ENCODE peak calls at places on chromosome 2, in eight cellular contexts. W is mesothelial cell of epicardium, Q is left ventricle myocardium inferior, A is ovary, M is HFFc6, Y is WERI-Rb-1, K is MCF 10A, J is foreskin fibroblast. F is an unnamed sample.

GRCh38 chr2:121136323-121136722 is 148.7 kb downstream of the TFCP2L1 start:
- DNase-seq in Y (no peak), W (no peak), Q (no peak), K (no peak), M (no peak), A (no peak), J (no peak), F (no peak)

GRCh38 chr2:128727914-128728313 is 409.2 kb upstream of the HS6ST1 start:
- DNase-seq in M (peak), A (no peak), Y (no peak), K (peak), J (peak), W (no peak), Q (no peak), F (no peak)

GRCh38 chr2:58553522-58553921 is 312.4 kb upstream of the FANCL start:
- DNase-seq in W (no peak), J (no peak), Q (no peak), A (no peak), Y (no peak), M (no peak), K (no peak), F (no peak)

GRCh38 chr2:158664987-158665386 is 130.1 kb upstream of the DAPL1 start:
- DNase-seq in K (no peak), Y (no peak), A (no peak), W (no peak), Q (no peak), M (peak), J (peak), F (no peak)

GRCh38 chr2:30165617-30166016 is 18.8 kb downstream of the YPEL5 start:
- DNase-seq in Q (no peak), K (no peak), J (no peak), A (no peak), W (no peak), M (no peak), Y (no peak), F (no peak)

GRCh38 chr2:179235463-179236108 is 29.0 kb downstream of the SESTD1 start:
- DNase-seq in J (peak), Q (no peak), M (peak), W (no peak), A (no peak), K (no peak), Y (no peak), F (no peak)

GRCh38 chr2:159904127-159904564 is 106.1 kb upstream of the CD302 start:
- DNase-seq in J (peak), M (no peak), Y (no peak), A (peak), Q (no peak), W (no peak), K (no peak), F (no peak)

GRCh38 chr2:47725808-47726207 is 57.1 kb upstream of the MSH6 start:
- DNase-seq in J (no peak), Y (no peak), K (no peak), M (no peak), Q (no peak), W (no peak), A (no peak), F (no peak)

GRCh38 chr2:54176577-54176976 is 61.2 kb downstream of the ACYP2 start:
- DNase-seq in Q (peak), K (peak), J (peak), Y (peak), W (no peak), M (peak), A (peak), F (no peak)

GRCh38 chr2:113225505-113226259 is 51.9 kb downstream of the PSD4 start:
- DNase-seq in Y (peak), M (peak), J (peak), W (no peak), K (no peak), A (no peak), Q (no peak), F (no peak)

GRCh38 chr2:72222829-72223564 is 75.3 kb upstream of the CYP26B1 start:
- DNase-seq in K (peak), Q (no peak), M (peak), J (peak), A (no peak), W (no peak), Y (no peak), F (no peak)

GRCh38 chr2:23092831-23093230 is 292.1 kb upstream of the KLHL29 start:
- DNase-seq in A (no peak), K (peak), W (no peak), Y (no peak), Q (no peak), M (no peak), J (peak), F (no peak)

GRCh38 chr2:208036357-208036756 is 11.0 kb upstream of the PLEKHM3 start:
- DNase-seq in M (no peak), Q (no peak), W (no peak), J (peak), Y (no peak), A (no peak), K (no peak), F (no peak)

GRCh38 chr2:37676274-37676673 is 4.8 kb upstream of the CDC42EP3 start:
- DNase-seq in K (peak), J (peak), Y (no peak), A (no peak), M (no peak), W (no peak), Q (no peak), F (no peak)

GRCh38 chr2:223989860-223990237 is 32.6 kb downstream of the MRPL44 start:
- DNase-seq in Y (no peak), Q (no peak), M (no peak), K (no peak), A (no peak), J (no peak), W (no peak), F (no peak)

GRCh38 chr2:200703132-200703925 is 108.4 kb upstream of the BZW1 start:
- DNase-seq in A (no peak), Y (peak), Q (no peak), K (peak), J (peak), W (no peak), M (peak), F (no peak)

GRCh38 chr2:197254776-197255521 is 55.6 kb downstream of the ANKRD44 start:
- DNase-seq in M (no peak), A (no peak), W (no peak), Y (no peak), J (peak), Q (no peak), K (no peak), F (no peak)

GRCh38 chr2:233912799-233913423 is 4.3 kb upstream of the TRPM8 start:
- DNase-seq in K (peak), J (peak), Q (no peak), W (peak), M (peak), A (no peak), Y (no peak), F (peak)

GRCh38 chr2:233919319-233919718 is 2.1 kb downstream of the TRPM8 start:
- DNase-seq in K (no peak), Y (no peak), M (no peak), J (no peak), A (no peak), W (no peak), Q (no peak), F (no peak)

GRCh38 chr2:233917146-233917545 is at the start of gene TRPM8:
- DNase-seq in Q (no peak), K (no peak), J (no peak), A (no peak), Y (no peak), W (no peak), M (no peak), F (no peak)

GRCh38 chr2:233919938-233920337 is 2.8 kb downstream of the TRPM8 start:
- DNase-seq in M (peak), Q (no peak), W (no peak), K (peak), J (peak), A (no peak), Y (no peak), F (no peak)

GRCh38 chr2:233915133-233915532 is 2.0 kb upstream of the TRPM8 start:
- DNase-seq in A (no peak), K (peak), J (peak), Q (no peak), Y (no peak), M (no peak), W (no peak), F (no peak)
- TF ChIP-seq CTCF in A (no peak), K (no peak), J (no peak), Q (no peak), Y (peak), M (peak), W (no peak), F (peak)

GRCh38 chr2:26235089-26235488 is 9.3 kb downstream of the HADHA start:
- DNase-seq in M (no peak), Q (no peak), W (no peak), Y (no peak), K (peak), A (no peak), J (no peak), F (no peak)
- TF ChIP-seq CTCF in M (peak), Q (peak), W (no peak), Y (peak), K (peak), A (no peak), J (no peak), F (peak)

GRCh38 chr2:170524828-170525565 is 190.1 kb upstream of the SP5 start:
- DNase-seq in Y (no peak), Q (no peak), W (no peak), M (no peak), K (peak), A (no peak), J (no peak), F (no peak)

GRCh38 chr2:170521299-170521698 is 193.8 kb upstream of the SP5 start:
- DNase-seq in Q (no peak), A (no peak), K (no peak), W (no peak), Y (no peak), J (no peak), M (no peak), F (no peak)

GRCh38 chr2:170525566-170525900 is 189.6 kb upstream of the SP5 start:
- DNase-seq in Q (peak), A (peak), K (peak), J (peak), Y (no peak), W (peak), M (peak), F (no peak)

GRCh38 chr2:170518911-170519310 is 196.2 kb upstream of the SP5 start:
- DNase-seq in Y (no peak), A (no peak), M (no peak), Q (no peak), W (no peak), K (no peak), J (no peak), F (no peak)

DNA sequence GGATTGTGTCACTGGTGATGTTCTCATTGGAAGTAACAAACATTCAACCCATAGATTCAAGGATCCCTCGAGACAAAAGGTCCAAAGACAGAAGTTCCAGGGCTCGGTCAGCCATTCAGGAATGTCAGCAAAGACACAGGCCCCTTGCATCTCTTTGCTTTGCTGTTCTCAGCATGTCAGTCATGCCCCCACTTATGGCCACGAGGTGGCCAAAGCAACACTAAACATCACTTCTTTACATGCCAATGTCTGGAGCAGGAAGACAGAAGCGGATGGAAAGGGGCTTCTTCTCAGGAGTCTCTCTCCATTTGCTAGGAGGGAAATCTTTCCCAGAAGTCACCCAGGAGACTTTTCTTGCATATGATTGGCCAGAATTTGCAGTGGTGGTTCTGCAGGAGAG is 191.6 kb upstream of the SP5 start:
- DNase-seq in A (no peak), J (no peak), K (peak), W (no peak), Q (no peak), Y (no peak), M (no peak), F (no peak)
- TF ChIP-seq CTCF in A (no peak), J (no peak), K (no peak), W (no peak), Q (no peak), Y (no peak), M (no peak), F (peak)

GRCh38 chr2:222481941-222482340 is 57.6 kb downstream of the SGPP2 start:
- DNase-seq in A (no peak), W (no peak), K (no peak), Y (no peak), J (no peak), Q (no peak), M (no peak), F (no peak)

GRCh38 chr2:222483513-222484039 is 59.2 kb downstream of the SGPP2 start:
- DNase-seq in W (no peak), A (no peak), Y (peak), J (peak), K (peak), M (no peak), Q (peak), F (no peak)

GRCh38 chr2:222477962-222478608 is 53.7 kb downstream of the SGPP2 start:
- DNase-seq in Y (no peak), W (no peak), Q (no peak), M (no peak), A (no peak), J (no peak), K (no peak), F (no peak)

GRCh38 chr2:222480497-222480896 is 56.2 kb downstream of the SGPP2 start:
- DNase-seq in A (no peak), J (no peak), M (no peak), Y (no peak), W (no peak), Q (no peak), K (no peak), F (no peak)

GRCh38 chr2:222479855-222480254 is 55.5 kb downstream of the SGPP2 start:
- DNase-seq in M (no peak), Y (no peak), A (no peak), J (no peak), Q (no peak), K (no peak), W (no peak), F (no peak)
- TF ChIP-seq CTCF in M (no peak), Y (no peak), A (no peak), J (no peak), Q (no peak), K (no peak), W (no peak), F (no peak)

GRCh38 chr2:74984017-74984416 is 25.6 kb downstream of the POLE4 start:
- DNase-seq in J (no peak), W (no peak), M (no peak), Y (no peak), A (no peak), K (no peak), Q (no peak), F (no peak)

GRCh38 chr2:74984947-74985637 is 26.6 kb downstream of the POLE4 start:
- DNase-seq in K (no peak), W (no peak), Q (no peak), M (no peak), J (no peak), Y (no peak), A (no peak), F (no peak)

GRCh38 chr2:74979844-74980243 is 21.4 kb downstream of the POLE4 start:
- DNase-seq in W (no peak), Q (no peak), Y (no peak), M (no peak), A (no peak), K (no peak), J (no peak), F (no peak)

GRCh38 chr2:74983606-74984005 is 25.2 kb downstream of the POLE4 start:
- DNase-seq in M (no peak), Q (no peak), K (no peak), Y (no peak), A (no peak), W (no peak), J (no peak), F (no peak)

DNA sequence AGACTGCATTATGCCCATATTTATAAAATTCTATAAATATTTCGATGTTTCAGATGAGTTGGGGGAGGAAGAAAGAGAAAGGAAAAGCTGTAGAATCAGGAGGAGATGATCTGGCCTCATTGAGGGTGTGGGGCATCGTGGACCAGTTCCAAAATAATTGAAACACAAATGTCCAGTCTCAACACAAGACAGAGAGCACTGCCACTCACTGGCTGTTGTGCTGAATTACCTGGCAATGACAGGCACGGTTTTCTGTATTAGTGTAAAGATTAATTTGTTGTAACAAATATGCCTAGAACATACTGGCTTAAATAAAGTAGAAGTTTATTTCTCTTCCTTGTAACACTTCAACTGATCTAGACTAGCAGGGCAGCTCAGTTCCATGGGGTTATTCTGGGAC is 24.1 kb downstream of the POLE4 start:
- DNase-seq in Y (no peak), K (peak), Q (no peak), J (peak), A (no peak), W (no peak), M (peak), F (no peak)
- TF ChIP-seq CTCF in Y (peak), K (peak), Q (no peak), J (no peak), A (no peak), W (no peak), M (peak), F (no peak)

DNA sequence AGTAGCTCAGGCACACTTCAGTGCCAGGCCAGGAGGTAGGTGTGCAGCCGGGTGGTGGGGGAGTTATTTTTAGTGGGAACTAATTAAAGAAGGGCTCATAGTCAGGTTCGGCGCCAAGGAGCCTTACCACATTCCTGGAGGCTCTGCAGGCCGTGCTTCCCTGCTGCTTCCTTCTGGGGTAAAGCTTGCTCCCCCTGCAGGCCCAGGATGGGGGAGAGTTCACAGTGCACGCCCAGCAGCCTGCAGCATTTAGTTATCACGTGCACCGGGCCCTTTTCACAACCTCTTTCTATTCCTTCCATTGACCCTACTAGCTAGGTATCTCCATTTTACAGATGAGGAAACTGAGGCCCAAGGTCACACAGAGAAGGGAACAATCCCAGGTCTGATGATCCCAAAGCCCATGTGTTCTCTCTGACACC is 2.5 kb downstream of the KCNF1 start:
- DNase-seq in M (peak), Q (no peak), A (no peak), K (peak), W (no peak), Y (no peak), J (no peak), F (no peak)
- TF ChIP-seq CTCF in M (peak), Q (peak), A (no peak), K (no peak), W (no peak), Y (peak), J (peak), F (peak)

F was measured in progenitor cell of endocrine pancreas.